ENCODE peak calls at places on chromosomes 2 and 18, in ten cellular contexts. P is HL-60, N is lower leg skin, A is RWPE2, F is heart left ventricle, R is stomach, J is coronary artery, L is astrocyte of the spinal cord, Y is psoas muscle, I is prostate gland. Z is an unnamed sample.

GRCh38 chr2:74876081-74876886 is 42.4 kb downstream of the HK2 start:
- DNase-seq in P (peak), N (peak), A (no peak), F (no peak), R (no peak), J (no peak), L (peak), Y (no peak), I (peak), Z (peak)

GRCh38 chr2:207625014-207625755 is at the start of gene METTL21A:
- DNase-seq in P (peak), N (peak), A (peak), F (peak), R (peak), J (peak), L (peak), Y (peak), I (peak), Z (peak)

GRCh38 chr2:128664499-128664971 is 345.9 kb upstream of the HS6ST1 start:
- DNase-seq in P (peak), N (peak), A (no peak), F (no peak), R (no peak), J (no peak), L (peak), Y (no peak), I (no peak), Z (no peak)

GRCh38 chr2:61009355-61009754 is 8.2 kb upstream of the PEX13 start:
- DNase-seq in P (no peak), N (no peak), A (no peak), F (no peak), R (no peak), J (no peak), L (no peak), Y (no peak), I (no peak), Z (no peak)

GRCh38 chr2:70083344-70084156 is 3.7 kb upstream of the PCBP1 start:
- DNase-seq in P (no peak), N (peak), A (no peak), F (no peak), R (no peak), J (no peak), L (peak), Y (no peak), I (no peak), Z (no peak)

GRCh38 chr2:214139630-214140284 is 271.1 kb upstream of the VWC2L start:
- DNase-seq in P (no peak), N (no peak), A (no peak), F (no peak), R (no peak), J (no peak), L (no peak), Y (no peak), I (no peak), Z (no peak)

GRCh38 chr2:105515581-105516415 is 116.9 kb upstream of the FHL2 start:
- DNase-seq in P (no peak), N (peak), A (no peak), F (peak), R (peak), J (peak), L (no peak), Y (peak), I (peak), Z (no peak)

GRCh38 chr2:120560330-120560729 is 175.3 kb upstream of the GLI2 start:
- DNase-seq in P (no peak), N (no peak), A (no peak), F (no peak), R (no peak), J (no peak), L (no peak), Y (no peak), I (no peak), Z (no peak)

GRCh38 chr18:58579561-58580047 is 49.3 kb downstream of the ALPK2 start:
- DNase-seq in P (no peak), N (no peak), A (no peak), F (no peak), R (no peak), J (no peak), L (peak), Y (no peak), I (no peak), Z (no peak)

GRCh38 chr2:157952548-157952947 is 76.4 kb upstream of the ACVR1 start:
- DNase-seq in P (no peak), N (no peak), A (no peak), F (no peak), R (no peak), J (no peak), L (no peak), Y (no peak), I (no peak), Z (no peak)

GRCh38 chr2:130337735-130338325 is 4.9 kb upstream of the IMP4 start:
- DNase-seq in P (no peak), N (no peak), A (no peak), F (no peak), R (no peak), J (no peak), L (peak), Y (no peak), I (no peak), Z (no peak)

GRCh38 chr2:147399011-147399410 is 445.8 kb upstream of the ACVR2A start:
- DNase-seq in P (no peak), N (no peak), A (no peak), F (no peak), R (no peak), J (no peak), L (no peak), Y (no peak), I (no peak), Z (no peak)

GRCh38 chr2:70344195-70344594 is 42.3 kb upstream of the FAM136A start:
- DNase-seq in P (no peak), N (no peak), A (no peak), F (no peak), R (no peak), J (no peak), L (no peak), Y (no peak), I (no peak), Z (no peak)

GRCh38 chr2:230075988-230076631 is 7.4 kb upstream of the SLC16A14 start:
- DNase-seq in P (peak), N (no peak), A (no peak), F (no peak), R (no peak), J (no peak), L (no peak), Y (no peak), I (no peak), Z (no peak)

GRCh38 chr2:166127217-166128155 is at the start of gene SCN1A:
- DNase-seq in P (no peak), N (no peak), A (no peak), F (no peak), R (no peak), J (no peak), L (peak), Y (no peak), I (no peak), Z (no peak)

GRCh38 chr18:24315170-24315569 is 82.5 kb downstream of the OSBPL1A start:
- DNase-seq in P (no peak), N (no peak), A (no peak), F (no peak), R (no peak), J (no peak), L (peak), Y (no peak), I (no peak), Z (no peak)

GRCh38 chr2:8682719-8683667 is 1.1 kb downstream of the ID2 start:
- DNase-seq in P (peak), N (peak), A (no peak), F (no peak), R (peak), J (peak), L (peak), Y (peak), I (peak), Z (no peak)

GRCh38 chr2:162826901-162827300 is 11.7 kb downstream of the KCNH7 start:
- DNase-seq in P (no peak), N (no peak), A (no peak), F (no peak), R (no peak), J (no peak), L (no peak), Y (no peak), I (no peak), Z (no peak)

GRCh38 chr2:145421841-145422240 is 901.9 kb upstream of the ZEB2 start:
- DNase-seq in P (no peak), N (no peak), A (no peak), F (no peak), R (no peak), J (no peak), L (peak), Y (no peak), I (no peak), Z (no peak)

GRCh38 chr2:20496477-20496876 is 49.6 kb downstream of the RHOB start:
- DNase-seq in P (no peak), N (no peak), A (no peak), F (peak), R (no peak), J (no peak), L (no peak), Y (no peak), I (no peak), Z (no peak)

GRCh38 chr2:201122276-201122675 is 6.3 kb downstream of the CFLAR start:
- DNase-seq in P (no peak), N (no peak), A (no peak), F (no peak), R (no peak), J (no peak), L (no peak), Y (no peak), I (no peak), Z (no peak)

GRCh38 chr2:20198001-20198400 is 26.9 kb downstream of the SDC1 start:
- DNase-seq in P (no peak), N (no peak), A (no peak), F (no peak), R (peak), J (no peak), L (no peak), Y (no peak), I (peak), Z (no peak)

GRCh38 chr18:47944972-47945843 is 14.7 kb upstream of the SMAD2 start:
- DNase-seq in P (no peak), N (no peak), A (no peak), F (no peak), R (no peak), J (no peak), L (peak), Y (no peak), I (no peak), Z (no peak)

GRCh38 chr2:42495611-42496010 is 1.8 kb upstream of the KCNG3 start:
- DNase-seq in P (no peak), N (peak), A (no peak), F (no peak), R (no peak), J (no peak), L (no peak), Y (no peak), I (no peak), Z (no peak)

GRCh38 chr2:6337123-6337830 is 528.4 kb downstream of the CMPK2 start:
- DNase-seq in P (no peak), N (no peak), A (no peak), F (no peak), R (no peak), J (no peak), L (no peak), Y (no peak), I (no peak), Z (no peak)

GRCh38 chr2:55168221-55169154 is 63.6 kb downstream of the CLHC1 start:
- DNase-seq in P (peak), N (peak), A (no peak), F (no peak), R (peak), J (no peak), L (peak), Y (peak), I (peak), Z (no peak)

GRCh38 chr18:31741096-31741735 is 19.5 kb downstream of the SLC25A52 start:
- DNase-seq in P (peak), N (no peak), A (no peak), F (no peak), R (peak), J (no peak), L (peak), Y (no peak), I (peak), Z (peak)

GRCh38 chr2:200239216-200239615 is 67.3 kb upstream of the SPATS2L start:
- DNase-seq in P (no peak), N (no peak), A (no peak), F (no peak), R (no peak), J (no peak), L (peak), Y (no peak), I (no peak), Z (no peak)

GRCh38 chr2:40352321-40353099 is 99.4 kb downstream of the SLC8A1 start:
- DNase-seq in P (no peak), N (no peak), A (no peak), F (no peak), R (no peak), J (no peak), L (no peak), Y (no peak), I (no peak), Z (no peak)

GRCh38 chr2:69973335-69973735 is 11.9 kb upstream of the ASPRV1 start:
- DNase-seq in P (no peak), N (no peak), A (no peak), F (no peak), R (no peak), J (no peak), L (peak), Y (no peak), I (no peak), Z (no peak)

GRCh38 chr2:24463271-24463670 is 27.8 kb upstream of the NCOA1 start:
- DNase-seq in P (no peak), N (no peak), A (no peak), F (no peak), R (no peak), J (no peak), L (no peak), Y (no peak), I (no peak), Z (no peak)

GRCh38 chr2:12326449-12327190 is 390.1 kb upstream of the TRIB2 start:
- DNase-seq in P (no peak), N (no peak), A (no peak), F (no peak), R (no peak), J (no peak), L (no peak), Y (no peak), I (no peak), Z (no peak)

GRCh38 chr2:180707867-180708205 is 272.6 kb upstream of the UBE2E3 start:
- DNase-seq in P (peak), N (no peak), A (peak), F (no peak), R (no peak), J (no peak), L (peak), Y (no peak), I (no peak), Z (no peak)

GRCh38 chr2:113892004-113892740 is 2.3 kb downstream of the ACTR3 start:
- DNase-seq in P (no peak), N (no peak), A (no peak), F (no peak), R (no peak), J (no peak), L (no peak), Y (no peak), I (no peak), Z (no peak)

GRCh38 chr2:168848220-168848619 is 42.0 kb downstream of the SPC25 start:
- DNase-seq in P (no peak), N (no peak), A (no peak), F (no peak), R (no peak), J (no peak), L (no peak), Y (peak), I (no peak), Z (no peak)

DNA sequence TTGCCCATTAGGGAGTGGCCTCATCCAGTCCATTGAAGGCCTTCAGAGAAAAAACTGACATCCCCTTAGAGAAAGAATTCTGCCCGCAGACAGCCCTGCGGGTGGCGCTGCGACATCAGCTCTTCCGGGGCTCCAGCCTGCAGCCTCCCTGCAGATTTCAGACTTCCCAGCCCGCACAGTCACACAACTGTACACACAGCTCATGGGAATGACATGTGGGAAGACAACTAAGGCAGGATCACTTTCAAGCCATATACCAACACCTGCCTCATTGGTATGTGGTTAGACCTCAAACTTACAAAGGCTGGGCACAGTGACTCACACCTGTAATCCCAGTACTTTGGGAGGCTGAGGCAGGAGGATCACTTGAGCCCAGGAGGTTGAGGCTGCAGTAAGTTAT is 24.8 kb upstream of the TUBB6 start:
- DNase-seq in P (no peak), N (no peak), A (no peak), F (no peak), R (no peak), J (no peak), L (peak), Y (no peak), I (no peak), Z (peak)
- TF ChIP-seq CTCF in P (no peak), N (no peak), A (no peak), F (no peak), R (no peak), J (no peak), L (peak), Y (no peak), I (no peak), Z (peak)

GRCh38 chr2:46485002-46485401 is 5.6 kb downstream of the TMEM247 start:
- DNase-seq in P (no peak), N (peak), A (no peak), F (no peak), R (no peak), J (peak), L (no peak), Y (no peak), I (no peak), Z (no peak)

GRCh38 chr2:46482490-46482889 is 3.1 kb downstream of the TMEM247 start:
- DNase-seq in P (no peak), N (peak), A (no peak), F (no peak), R (no peak), J (peak), L (no peak), Y (no peak), I (no peak), Z (no peak)

GRCh38 chr2:46479265-46479664 is at the start of gene TMEM247:
- DNase-seq in P (no peak), N (peak), A (no peak), F (no peak), R (no peak), J (peak), L (no peak), Y (no peak), I (no peak), Z (no peak)

GRCh38 chr2:46480562-46480961 is 1.2 kb downstream of the TMEM247 start:
- DNase-seq in P (no peak), N (peak), A (no peak), F (no peak), R (no peak), J (no peak), L (no peak), Y (no peak), I (no peak), Z (no peak)

GRCh38 chr2:46481541-46482193 is 2.3 kb downstream of the TMEM247 start:
- DNase-seq in P (no peak), N (no peak), A (no peak), F (no peak), R (no peak), J (no peak), L (peak), Y (no peak), I (no peak), Z (no peak)
- TF ChIP-seq CTCF in P (no peak), N (no peak), A (no peak), F (no peak), R (no peak), J (no peak), L (no peak), Y (no peak), I (no peak), Z (no peak)

GRCh38 chr18:9055185-9055584 is 47.3 kb upstream of the NDUFV2 start:
- DNase-seq in P (no peak), N (no peak), A (no peak), F (no peak), R (no peak), J (no peak), L (peak), Y (no peak), I (no peak), Z (no peak)
- TF ChIP-seq CTCF in P (no peak), N (no peak), A (peak), F (peak), R (no peak), J (no peak), L (peak), Y (peak), I (peak), Z (no peak)

GRCh38 chr2:239303711-239304532 is 96.9 kb downstream of the HDAC4 start:
- DNase-seq in P (no peak), N (peak), A (no peak), F (no peak), R (peak), J (peak), L (no peak), Y (no peak), I (no peak), Z (no peak)

GRCh38 chr2:239300242-239300641 is 100.6 kb downstream of the HDAC4 start:
- DNase-seq in P (no peak), N (peak), A (peak), F (no peak), R (no peak), J (peak), L (no peak), Y (no peak), I (no peak), Z (no peak)

GRCh38 chr2:239300871-239301742 is 99.7 kb downstream of the HDAC4 start:
- DNase-seq in P (no peak), N (peak), A (peak), F (no peak), R (peak), J (peak), L (no peak), Y (no peak), I (no peak), Z (no peak)

GRCh38 chr2:239302808-239303557 is 97.8 kb downstream of the HDAC4 start:
- DNase-seq in P (no peak), N (peak), A (no peak), F (no peak), R (peak), J (peak), L (no peak), Y (no peak), I (no peak), Z (no peak)

GRCh38 chr2:239302083-239302807 is 98.6 kb downstream of the HDAC4 start:
- DNase-seq in P (no peak), N (peak), A (no peak), F (no peak), R (peak), J (peak), L (no peak), Y (peak), I (no peak), Z (no peak)
- TF ChIP-seq CTCF in P (no peak), N (no peak), A (no peak), F (no peak), R (no peak), J (no peak), L (no peak), Y (no peak), I (no peak), Z (no peak)

DNA sequence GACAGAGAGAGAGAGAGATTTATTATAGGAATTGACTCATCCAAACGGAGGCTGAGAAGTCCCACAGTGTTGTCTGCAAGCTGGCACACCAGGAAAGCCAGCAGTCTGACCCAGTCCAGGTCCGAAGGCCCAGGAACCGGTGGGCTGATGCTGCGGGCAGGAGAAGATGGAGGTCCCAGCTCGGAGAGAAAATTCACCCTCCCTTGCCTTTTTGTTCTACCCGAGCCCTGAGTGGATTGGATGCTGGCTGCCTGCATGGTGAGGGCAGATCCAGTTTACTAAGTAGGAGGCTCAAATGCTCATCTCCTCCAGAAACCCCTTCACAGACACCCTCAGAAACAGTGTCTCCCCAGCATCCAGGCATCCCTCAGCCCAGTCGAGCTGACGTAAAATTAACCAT is 22.2 kb upstream of the STK25 start:
- DNase-seq in P (no peak), N (no peak), A (no peak), F (no peak), R (no peak), J (no peak), L (no peak), Y (no peak), I (no peak), Z (no peak)
- TF ChIP-seq CTCF in P (no peak), N (no peak), A (no peak), F (no peak), R (no peak), J (no peak), L (no peak), Y (no peak), I (no peak), Z (no peak)

GRCh38 chr2:223019987-223020717 is 31.8 kb upstream of the KCNE4 start:
- DNase-seq in P (no peak), N (no peak), A (no peak), F (no peak), R (no peak), J (no peak), L (no peak), Y (no peak), I (no peak), Z (no peak)
- TF ChIP-seq CTCF in P (no peak), N (no peak), A (no peak), F (no peak), R (no peak), J (no peak), L (no peak), Y (no peak), I (no peak), Z (no peak)

GRCh38 chr2:174078275-174078674 is 113.1 kb upstream of the SP3 start:
- DNase-seq in P (no peak), N (no peak), A (no peak), F (no peak), R (no peak), J (no peak), L (peak), Y (no peak), I (no peak), Z (no peak)
- TF ChIP-seq CTCF in P (peak), N (no peak), A (peak), F (peak), R (no peak), J (peak), L (peak), Y (peak), I (peak), Z (peak)